ENCODE peak calls at places on chromosomes 5 and 9, in five cellular contexts. One of them, this sample, is unnamed.

GRCh38 chr5:120803282-120803681 is 339.2 kb downstream of the PRR16 start:
- DNase-seq in stimulated activated CD8-positive, alpha-beta memory T cell treated with anti-CD3 and anti-CD28 coated beads, Interleukin-7, amount 100 ng/mL, for 1 hour: no peak
- DNase-seq in CD8-positive, alpha-beta memory T cell: no peak
- DNase-seq in NCI-H510A treated with DMSO at 0.1 percent for 48 hours: peak; percentile 18
- DNase-seq in fibroblast of the aortic adventitia: peak; percentile 62
- DNase-seq in this sample: no peak

GRCh38 chr9:127893392-127893791 is 6.0 kb downstream of the ST6GALNAC6 start:
- DNase-seq in stimulated activated CD8-positive, alpha-beta memory T cell treated with anti-CD3 and anti-CD28 coated beads, Interleukin-7, amount 100 ng/mL, for 1 hour: no peak
- DNase-seq in CD8-positive, alpha-beta memory T cell: no peak
- DNase-seq in NCI-H510A treated with DMSO at 0.1 percent for 48 hours: no peak
- DNase-seq in fibroblast of the aortic adventitia: no peak
- DNase-seq in this sample: no peak

GRCh38 chr9:5869315-5870019 is 21.2 kb upstream of the MLANA start:
- DNase-seq in stimulated activated CD8-positive, alpha-beta memory T cell treated with anti-CD3 and anti-CD28 coated beads, Interleukin-7, amount 100 ng/mL, for 1 hour: no peak
- DNase-seq in CD8-positive, alpha-beta memory T cell: no peak
- DNase-seq in NCI-H510A treated with DMSO at 0.1 percent for 48 hours: no peak
- DNase-seq in fibroblast of the aortic adventitia: no peak
- DNase-seq in this sample: peak; percentile 63

GRCh38 chr9:108019821-108020220 is 530.3 kb upstream of the KLF4 start:
- DNase-seq in stimulated activated CD8-positive, alpha-beta memory T cell treated with anti-CD3 and anti-CD28 coated beads, Interleukin-7, amount 100 ng/mL, for 1 hour: no peak
- DNase-seq in CD8-positive, alpha-beta memory T cell: no peak
- DNase-seq in NCI-H510A treated with DMSO at 0.1 percent for 48 hours: no peak
- DNase-seq in fibroblast of the aortic adventitia: no peak
- DNase-seq in this sample: no peak

GRCh38 chr5:136036991-136037705 is 8.4 kb downstream of the TGFBI start:
- DNase-seq in stimulated activated CD8-positive, alpha-beta memory T cell treated with anti-CD3 and anti-CD28 coated beads, Interleukin-7, amount 100 ng/mL, for 1 hour: no peak
- DNase-seq in CD8-positive, alpha-beta memory T cell: peak; percentile 8
- DNase-seq in NCI-H510A treated with DMSO at 0.1 percent for 48 hours: peak; percentile 38
- DNase-seq in fibroblast of the aortic adventitia: no peak
- DNase-seq in this sample: no peak

GRCh38 chr5:108251350-108251749 is 130.5 kb downstream of the FBXL17 start:
- DNase-seq in stimulated activated CD8-positive, alpha-beta memory T cell treated with anti-CD3 and anti-CD28 coated beads, Interleukin-7, amount 100 ng/mL, for 1 hour: no peak
- DNase-seq in CD8-positive, alpha-beta memory T cell: no peak
- DNase-seq in NCI-H510A treated with DMSO at 0.1 percent for 48 hours: no peak
- DNase-seq in fibroblast of the aortic adventitia: peak; percentile 16
- DNase-seq in this sample: no peak

GRCh38 chr5:93078082-93079038 is 502.7 kb downstream of the NR2F1-AS1 start:
- DNase-seq in stimulated activated CD8-positive, alpha-beta memory T cell treated with anti-CD3 and anti-CD28 coated beads, Interleukin-7, amount 100 ng/mL, for 1 hour: no peak
- DNase-seq in CD8-positive, alpha-beta memory T cell: no peak
- DNase-seq in NCI-H510A treated with DMSO at 0.1 percent for 48 hours: peak; percentile 2
- DNase-seq in fibroblast of the aortic adventitia: peak; percentile 94
- DNase-seq in this sample: no peak

GRCh38 chr5:165722401-165722800 is 2217.0 kb downstream of the MAT2B start:
- DNase-seq in stimulated activated CD8-positive, alpha-beta memory T cell treated with anti-CD3 and anti-CD28 coated beads, Interleukin-7, amount 100 ng/mL, for 1 hour: no peak
- DNase-seq in CD8-positive, alpha-beta memory T cell: no peak
- DNase-seq in NCI-H510A treated with DMSO at 0.1 percent for 48 hours: no peak
- DNase-seq in fibroblast of the aortic adventitia: no peak
- DNase-seq in this sample: no peak

GRCh38 chr5:120599576-120599975 is 135.5 kb downstream of the PRR16 start:
- DNase-seq in stimulated activated CD8-positive, alpha-beta memory T cell treated with anti-CD3 and anti-CD28 coated beads, Interleukin-7, amount 100 ng/mL, for 1 hour: no peak
- DNase-seq in CD8-positive, alpha-beta memory T cell: no peak
- DNase-seq in NCI-H510A treated with DMSO at 0.1 percent for 48 hours: peak; percentile 4
- DNase-seq in fibroblast of the aortic adventitia: peak; percentile 80
- DNase-seq in this sample: no peak

GRCh38 chr5:174828786-174829510 is 104.6 kb downstream of the MSX2 start:
- DNase-seq in stimulated activated CD8-positive, alpha-beta memory T cell treated with anti-CD3 and anti-CD28 coated beads, Interleukin-7, amount 100 ng/mL, for 1 hour: no peak
- DNase-seq in CD8-positive, alpha-beta memory T cell: no peak
- DNase-seq in NCI-H510A treated with DMSO at 0.1 percent for 48 hours: no peak
- DNase-seq in fibroblast of the aortic adventitia: peak; percentile 14
- DNase-seq in this sample: no peak

GRCh38 chr5:40916213-40916612 is 6.9 kb downstream of the C7 start:
- DNase-seq in stimulated activated CD8-positive, alpha-beta memory T cell treated with anti-CD3 and anti-CD28 coated beads, Interleukin-7, amount 100 ng/mL, for 1 hour: no peak
- DNase-seq in CD8-positive, alpha-beta memory T cell: no peak
- DNase-seq in NCI-H510A treated with DMSO at 0.1 percent for 48 hours: no peak
- DNase-seq in fibroblast of the aortic adventitia: no peak
- DNase-seq in this sample: no peak

GRCh38 chr9:131289301-131290038 is at the start of gene PLPP7:
- DNase-seq in stimulated activated CD8-positive, alpha-beta memory T cell treated with anti-CD3 and anti-CD28 coated beads, Interleukin-7, amount 100 ng/mL, for 1 hour: no peak
- DNase-seq in CD8-positive, alpha-beta memory T cell: no peak
- DNase-seq in NCI-H510A treated with DMSO at 0.1 percent for 48 hours: peak; percentile 19
- DNase-seq in fibroblast of the aortic adventitia: peak; percentile 76
- DNase-seq in this sample: peak; percentile 75

GRCh38 chr5:57450991-57451876 is 31.4 kb downstream of the ACTBL2 start:
- DNase-seq in stimulated activated CD8-positive, alpha-beta memory T cell treated with anti-CD3 and anti-CD28 coated beads, Interleukin-7, amount 100 ng/mL, for 1 hour: no peak
- DNase-seq in CD8-positive, alpha-beta memory T cell: no peak
- DNase-seq in NCI-H510A treated with DMSO at 0.1 percent for 48 hours: no peak
- DNase-seq in fibroblast of the aortic adventitia: peak; percentile 100
- DNase-seq in this sample: no peak

GRCh38 chr5:79890119-79890870 is 100.8 kb downstream of the MTX3 start:
- DNase-seq in stimulated activated CD8-positive, alpha-beta memory T cell treated with anti-CD3 and anti-CD28 coated beads, Interleukin-7, amount 100 ng/mL, for 1 hour: no peak
- DNase-seq in CD8-positive, alpha-beta memory T cell: no peak
- DNase-seq in NCI-H510A treated with DMSO at 0.1 percent for 48 hours: no peak
- DNase-seq in fibroblast of the aortic adventitia: no peak
- DNase-seq in this sample: no peak

GRCh38 chr5:92907914-92908606 is 673.0 kb downstream of the NR2F1-AS1 start:
- DNase-seq in stimulated activated CD8-positive, alpha-beta memory T cell treated with anti-CD3 and anti-CD28 coated beads, Interleukin-7, amount 100 ng/mL, for 1 hour: no peak
- DNase-seq in CD8-positive, alpha-beta memory T cell: no peak
- DNase-seq in NCI-H510A treated with DMSO at 0.1 percent for 48 hours: no peak
- DNase-seq in fibroblast of the aortic adventitia: peak; percentile 68
- DNase-seq in this sample: no peak

GRCh38 chr9:128006360-128007024 is 25.7 kb upstream of the EEIG1 start:
- DNase-seq in stimulated activated CD8-positive, alpha-beta memory T cell treated with anti-CD3 and anti-CD28 coated beads, Interleukin-7, amount 100 ng/mL, for 1 hour: no peak
- DNase-seq in CD8-positive, alpha-beta memory T cell: no peak
- DNase-seq in NCI-H510A treated with DMSO at 0.1 percent for 48 hours: no peak
- DNase-seq in fibroblast of the aortic adventitia: peak; percentile 21
- DNase-seq in this sample: no peak

GRCh38 chr9:121242955-121243346 is 25.0 kb upstream of the GSN start:
- DNase-seq in stimulated activated CD8-positive, alpha-beta memory T cell treated with anti-CD3 and anti-CD28 coated beads, Interleukin-7, amount 100 ng/mL, for 1 hour: no peak
- DNase-seq in CD8-positive, alpha-beta memory T cell: no peak
- DNase-seq in NCI-H510A treated with DMSO at 0.1 percent for 48 hours: no peak
- DNase-seq in fibroblast of the aortic adventitia: peak; percentile 78
- DNase-seq in this sample: no peak

GRCh38 chr5:124349931-124350330 is 396.5 kb downstream of the ZNF608 start:
- DNase-seq in stimulated activated CD8-positive, alpha-beta memory T cell treated with anti-CD3 and anti-CD28 coated beads, Interleukin-7, amount 100 ng/mL, for 1 hour: no peak
- DNase-seq in CD8-positive, alpha-beta memory T cell: no peak
- DNase-seq in NCI-H510A treated with DMSO at 0.1 percent for 48 hours: no peak
- DNase-seq in fibroblast of the aortic adventitia: no peak
- DNase-seq in this sample: no peak

GRCh38 chr5:105030153-105030552 is 1467.6 kb upstream of the NUDT12 start:
- DNase-seq in stimulated activated CD8-positive, alpha-beta memory T cell treated with anti-CD3 and anti-CD28 coated beads, Interleukin-7, amount 100 ng/mL, for 1 hour: no peak
- DNase-seq in CD8-positive, alpha-beta memory T cell: no peak
- DNase-seq in NCI-H510A treated with DMSO at 0.1 percent for 48 hours: no peak
- DNase-seq in fibroblast of the aortic adventitia: no peak
- DNase-seq in this sample: no peak

GRCh38 chr9:134289241-134289875 is 36.9 kb upstream of the RXRA start:
- DNase-seq in stimulated activated CD8-positive, alpha-beta memory T cell treated with anti-CD3 and anti-CD28 coated beads, Interleukin-7, amount 100 ng/mL, for 1 hour: no peak
- DNase-seq in CD8-positive, alpha-beta memory T cell: no peak
- DNase-seq in NCI-H510A treated with DMSO at 0.1 percent for 48 hours: no peak
- DNase-seq in fibroblast of the aortic adventitia: no peak
- DNase-seq in this sample: no peak

GRCh38 chr5:54257366-54258118 is 52.8 kb downstream of the ARL15 start:
- DNase-seq in stimulated activated CD8-positive, alpha-beta memory T cell treated with anti-CD3 and anti-CD28 coated beads, Interleukin-7, amount 100 ng/mL, for 1 hour: no peak
- DNase-seq in CD8-positive, alpha-beta memory T cell: no peak
- DNase-seq in NCI-H510A treated with DMSO at 0.1 percent for 48 hours: peak; percentile 48
- DNase-seq in fibroblast of the aortic adventitia: peak; percentile 62
- DNase-seq in this sample: no peak

GRCh38 chr9:37083654-37084053 is 36.7 kb upstream of the ZCCHC7 start:
- DNase-seq in stimulated activated CD8-positive, alpha-beta memory T cell treated with anti-CD3 and anti-CD28 coated beads, Interleukin-7, amount 100 ng/mL, for 1 hour: no peak
- DNase-seq in CD8-positive, alpha-beta memory T cell: no peak
- DNase-seq in NCI-H510A treated with DMSO at 0.1 percent for 48 hours: no peak
- DNase-seq in fibroblast of the aortic adventitia: no peak
- DNase-seq in this sample: no peak

GRCh38 chr9:4962085-4962484 is 23.0 kb upstream of the JAK2 start:
- DNase-seq in stimulated activated CD8-positive, alpha-beta memory T cell treated with anti-CD3 and anti-CD28 coated beads, Interleukin-7, amount 100 ng/mL, for 1 hour: no peak
- DNase-seq in CD8-positive, alpha-beta memory T cell: no peak
- DNase-seq in NCI-H510A treated with DMSO at 0.1 percent for 48 hours: no peak
- DNase-seq in fibroblast of the aortic adventitia: no peak
- DNase-seq in this sample: no peak

GRCh38 chr5:36877667-36878420 is 1.3 kb downstream of the NIPBL start:
- DNase-seq in stimulated activated CD8-positive, alpha-beta memory T cell treated with anti-CD3 and anti-CD28 coated beads, Interleukin-7, amount 100 ng/mL, for 1 hour: no peak
- DNase-seq in CD8-positive, alpha-beta memory T cell: no peak
- DNase-seq in NCI-H510A treated with DMSO at 0.1 percent for 48 hours: peak; percentile 70
- DNase-seq in fibroblast of the aortic adventitia: peak; percentile 21
- DNase-seq in this sample: no peak

GRCh38 chr9:33198163-33198562 is 31.0 kb upstream of the B4GALT1 start:
- DNase-seq in stimulated activated CD8-positive, alpha-beta memory T cell treated with anti-CD3 and anti-CD28 coated beads, Interleukin-7, amount 100 ng/mL, for 1 hour: no peak
- DNase-seq in CD8-positive, alpha-beta memory T cell: no peak
- DNase-seq in NCI-H510A treated with DMSO at 0.1 percent for 48 hours: no peak
- DNase-seq in fibroblast of the aortic adventitia: peak; percentile 96
- DNase-seq in this sample: no peak

GRCh38 chr9:112848316-112849151 is 42.1 kb downstream of the SLC46A2 start:
- DNase-seq in stimulated activated CD8-positive, alpha-beta memory T cell treated with anti-CD3 and anti-CD28 coated beads, Interleukin-7, amount 100 ng/mL, for 1 hour: no peak
- DNase-seq in CD8-positive, alpha-beta memory T cell: no peak
- DNase-seq in NCI-H510A treated with DMSO at 0.1 percent for 48 hours: no peak
- DNase-seq in fibroblast of the aortic adventitia: no peak
- DNase-seq in this sample: peak; percentile 30

GRCh38 chr5:179275941-179276837 is 69.1 kb downstream of the ADAMTS2 start:
- DNase-seq in stimulated activated CD8-positive, alpha-beta memory T cell treated with anti-CD3 and anti-CD28 coated beads, Interleukin-7, amount 100 ng/mL, for 1 hour: no peak
- DNase-seq in CD8-positive, alpha-beta memory T cell: no peak
- DNase-seq in NCI-H510A treated with DMSO at 0.1 percent for 48 hours: no peak
- DNase-seq in fibroblast of the aortic adventitia: peak; percentile 95
- DNase-seq in this sample: no peak

GRCh38 chr5:57871496-57871895 is 388.9 kb upstream of the ACTBL2 start:
- DNase-seq in stimulated activated CD8-positive, alpha-beta memory T cell treated with anti-CD3 and anti-CD28 coated beads, Interleukin-7, amount 100 ng/mL, for 1 hour: no peak
- DNase-seq in CD8-positive, alpha-beta memory T cell: no peak
- DNase-seq in NCI-H510A treated with DMSO at 0.1 percent for 48 hours: no peak
- DNase-seq in fibroblast of the aortic adventitia: no peak
- DNase-seq in this sample: no peak

GRCh38 chr9:61673664-61674381 is 484.0 kb downstream of the SPATA31A7 start:
- DNase-seq in stimulated activated CD8-positive, alpha-beta memory T cell treated with anti-CD3 and anti-CD28 coated beads, Interleukin-7, amount 100 ng/mL, for 1 hour: no peak
- DNase-seq in CD8-positive, alpha-beta memory T cell: no peak
- DNase-seq in NCI-H510A treated with DMSO at 0.1 percent for 48 hours: no peak
- DNase-seq in fibroblast of the aortic adventitia: no peak
- DNase-seq in this sample: no peak

GRCh38 chr5:95365302-95366095 is 25.7 kb upstream of the FAM81B start:
- DNase-seq in stimulated activated CD8-positive, alpha-beta memory T cell treated with anti-CD3 and anti-CD28 coated beads, Interleukin-7, amount 100 ng/mL, for 1 hour: no peak
- DNase-seq in CD8-positive, alpha-beta memory T cell: no peak
- DNase-seq in NCI-H510A treated with DMSO at 0.1 percent for 48 hours: no peak
- DNase-seq in fibroblast of the aortic adventitia: no peak
- DNase-seq in this sample: peak; percentile 13

GRCh38 chr9:124859803-124860581 is 1.8 kb downstream of the RPL35 start:
- DNase-seq in stimulated activated CD8-positive, alpha-beta memory T cell treated with anti-CD3 and anti-CD28 coated beads, Interleukin-7, amount 100 ng/mL, for 1 hour: no peak
- DNase-seq in CD8-positive, alpha-beta memory T cell: no peak
- DNase-seq in NCI-H510A treated with DMSO at 0.1 percent for 48 hours: no peak
- DNase-seq in fibroblast of the aortic adventitia: no peak
- DNase-seq in this sample: no peak

GRCh38 chr9:101677864-101678263 is 60.6 kb downstream of the GRIN3A start:
- DNase-seq in stimulated activated CD8-positive, alpha-beta memory T cell treated with anti-CD3 and anti-CD28 coated beads, Interleukin-7, amount 100 ng/mL, for 1 hour: no peak
- DNase-seq in CD8-positive, alpha-beta memory T cell: no peak
- DNase-seq in NCI-H510A treated with DMSO at 0.1 percent for 48 hours: no peak
- DNase-seq in fibroblast of the aortic adventitia: no peak
- DNase-seq in this sample: no peak

This sample was measured in WTC11.